ENCODE peak calls at places on chromosomes 3 and 15, in five cellular contexts. W, T, S, X and N are unnamed samples.

GRCh38 chr3:117955196-117955595 is 1079.5 kb downstream of the IGSF11 start:
- DNase-seq in W (peak; percentile 28), T (no peak), S (peak; percentile 84), X (no peak), N (no peak)

GRCh38 chr3:160822931-160823330 is 66.9 kb downstream of the PPM1L start:
- DNase-seq in W (no peak), T (no peak), S (no peak), X (no peak), N (no peak)

GRCh38 chr3:183478501-183478900 is 50.1 kb upstream of the MCF2L2 start:
- DNase-seq in W (no peak), T (no peak), S (peak; percentile 99), X (no peak), N (no peak)

GRCh38 chr3:177744873-177745646 is 547.8 kb upstream of the TBL1XR1 start:
- DNase-seq in W (no peak), T (no peak), S (no peak), X (no peak), N (no peak)

GRCh38 chr3:159904911-159905310 is 83.7 kb upstream of the IL12A start:
- DNase-seq in W (no peak), T (no peak), S (no peak), X (no peak), N (no peak)

GRCh38 chr3:170689218-170689874 is 103.5 kb upstream of the SLC7A14 start:
- DNase-seq in W (no peak), T (no peak), S (no peak), X (no peak), N (peak; percentile 88)

GRCh38 chr3:158792709-158793108 is 9.1 kb upstream of the MFSD1 start:
- DNase-seq in W (no peak), T (no peak), S (no peak), X (no peak), N (no peak)

GRCh38 chr3:121661376-121661775 is 673 bp upstream of the HCLS1 start:
- DNase-seq in W (no peak), T (no peak), S (no peak), X (no peak), N (no peak)

GRCh38 chr15:71083349-71083748 is 31.9 kb upstream of the THSD4 start:
- DNase-seq in W (no peak), T (no peak), S (no peak), X (no peak), N (no peak)

GRCh38 chr3:11155341-11156025 is 1.2 kb downstream of the HRH1 start:
- DNase-seq in W (peak; percentile 28), T (no peak), S (no peak), X (no peak), N (peak; percentile 34)

GRCh38 chr15:92848852-92849598 is 51.1 kb upstream of the CHD2 start:
- DNase-seq in W (no peak), T (peak; percentile 30), S (no peak), X (peak; percentile 58), N (no peak)

GRCh38 chr15:90683371-90683770 is 33.8 kb upstream of the BLM start:
- DNase-seq in W (no peak), T (no peak), S (no peak), X (no peak), N (no peak)

GRCh38 chr3:143421556-143421955 is 302.0 kb downstream of the CHST2 start:
- DNase-seq in W (no peak), T (no peak), S (no peak), X (no peak), N (no peak)

GRCh38 chr3:196202516-196202970 is 8.7 kb downstream of the ZDHHC19 start:
- DNase-seq in W (no peak), T (no peak), S (no peak), X (no peak), N (no peak)

GRCh38 chr3:36227982-36228381 is 152.3 kb upstream of the STAC start:
- DNase-seq in W (peak; percentile 10), T (no peak), S (no peak), X (no peak), N (no peak)

GRCh38 chr3:37726445-37727000 is 135.2 kb upstream of the CTDSPL start:
- DNase-seq in W (peak; percentile 37), T (no peak), S (no peak), X (no peak), N (no peak)

GRCh38 chr3:114274929-114275328 is 18.9 kb upstream of the TIGIT start:
- DNase-seq in W (no peak), T (no peak), S (no peak), X (no peak), N (peak; percentile 10)

GRCh38 chr3:46538803-46539442 is 27.2 kb downstream of the LRRC2 start:
- DNase-seq in W (no peak), T (peak; percentile 83), S (peak; percentile 64), X (peak; percentile 73), N (peak; percentile 35)

GRCh38 chr3:81152156-81152555 is 609.3 kb downstream of the GBE1 start:
- DNase-seq in W (no peak), T (no peak), S (no peak), X (no peak), N (no peak)

GRCh38 chr3:171145866-171146265 is 119.3 kb upstream of the SLC2A2 start:
- DNase-seq in W (no peak), T (no peak), S (no peak), X (no peak), N (no peak)

GRCh38 chr3:52769786-52770445 is 824 bp downstream of the NEK4 start:
- DNase-seq in W (no peak), T (no peak), S (no peak), X (no peak), N (no peak)

GRCh38 chr15:84748274-84749110 is at the start of gene ZNF592:
- DNase-seq in W (no peak), T (peak; percentile 72), S (peak; percentile 70), X (peak; percentile 86), N (no peak)

GRCh38 chr3:46380471-46381215 is 9.9 kb downstream of the CCR5 start:
- DNase-seq in W (no peak), T (no peak), S (no peak), X (no peak), N (no peak)

GRCh38 chr15:66221126-66221525 is 32.4 kb downstream of the MEGF11 start:
- DNase-seq in W (no peak), T (no peak), S (no peak), X (no peak), N (no peak)

GRCh38 chr3:182118081-182118480 is 406.4 kb downstream of the SOX2 start:
- DNase-seq in W (no peak), T (no peak), S (no peak), X (no peak), N (no peak)

GRCh38 chr3:195196266-195196665 is 74.7 kb downstream of the XXYLT1 start:
- DNase-seq in W (no peak), T (no peak), S (no peak), X (no peak), N (no peak)

GRCh38 chr3:66068255-66068654 is 29.5 kb upstream of the MAGI1 start:
- DNase-seq in W (no peak), T (no peak), S (no peak), X (no peak), N (no peak)

GRCh38 chr3:71208273-71209095 is 375.0 kb downstream of the FOXP1 start:
- DNase-seq in W (peak; percentile 58), T (no peak), S (peak; percentile 92), X (no peak), N (no peak)

GRCh38 chr3:115790759-115791158 is 167.4 kb downstream of the GAP43 start:
- DNase-seq in W (no peak), T (no peak), S (no peak), X (peak; percentile 28), N (no peak)

GRCh38 chr15:50209804-50210203 is 27.8 kb downstream of the SLC27A2 start:
- DNase-seq in W (no peak), T (no peak), S (no peak), X (no peak), N (no peak)

GRCh38 chr3:105511031-105511430 is 144.3 kb downstream of the ALCAM start:
- DNase-seq in W (no peak), T (no peak), S (no peak), X (no peak), N (no peak)